ENCODE peak calls at places on chromosomes 3 and 15, in eight cellular contexts. One of them, this sample, is unnamed.

GRCh38 chr3:46297658-46298423 is 55.6 kb downstream of the CCR3 start:
- DNase-seq in LHCN-M2: peak
- DNase-seq in activated gamma-delta T cell treated with Interleukin-2 at 50 U/mL for 16 hours: no peak
- DNase-seq in NCI-H1436: no peak
- DNase-seq in activated T-cell treated with anti-CD3 and anti-CD28 coated beads, Interleukin-2, amount 50 U/mL, for 4 hours: no peak
- DNase-seq in small intestine: no peak
- DNase-seq in left cardiac atrium: peak
- DNase-seq in omental fat pad: peak
- DNase-seq in this sample: peak

GRCh38 chr3:99240700-99241099 is 339.2 kb upstream of the DCBLD2 start:
- DNase-seq in LHCN-M2: no peak
- DNase-seq in activated gamma-delta T cell treated with Interleukin-2 at 50 U/mL for 16 hours: no peak
- DNase-seq in NCI-H1436: no peak
- DNase-seq in activated T-cell treated with anti-CD3 and anti-CD28 coated beads, Interleukin-2, amount 50 U/mL, for 4 hours: no peak
- DNase-seq in small intestine: no peak
- DNase-seq in left cardiac atrium: no peak
- DNase-seq in omental fat pad: no peak
- DNase-seq in this sample: peak

GRCh38 chr3:82462977-82463376 is 701.5 kb upstream of the GBE1 start:
- DNase-seq in LHCN-M2: no peak
- DNase-seq in activated gamma-delta T cell treated with Interleukin-2 at 50 U/mL for 16 hours: no peak
- DNase-seq in NCI-H1436: no peak
- DNase-seq in activated T-cell treated with anti-CD3 and anti-CD28 coated beads, Interleukin-2, amount 50 U/mL, for 4 hours: no peak
- DNase-seq in small intestine: no peak
- DNase-seq in left cardiac atrium: no peak
- DNase-seq in omental fat pad: no peak
- DNase-seq in this sample: no peak

GRCh38 chr15:23422946-23423708 is 23.9 kb downstream of the GOLGA6L2 start:
- DNase-seq in LHCN-M2: peak
- DNase-seq in activated gamma-delta T cell treated with Interleukin-2 at 50 U/mL for 16 hours: no peak
- DNase-seq in NCI-H1436: no peak
- DNase-seq in activated T-cell treated with anti-CD3 and anti-CD28 coated beads, Interleukin-2, amount 50 U/mL, for 4 hours: no peak
- DNase-seq in small intestine: no peak
- DNase-seq in left cardiac atrium: no peak
- DNase-seq in omental fat pad: no peak
- DNase-seq in this sample: peak

GRCh38 chr3:138975366-138975765 is 28.3 kb downstream of the FOXL2NB start:
- DNase-seq in LHCN-M2: no peak
- DNase-seq in activated gamma-delta T cell treated with Interleukin-2 at 50 U/mL for 16 hours: no peak
- DNase-seq in NCI-H1436: no peak
- DNase-seq in activated T-cell treated with anti-CD3 and anti-CD28 coated beads, Interleukin-2, amount 50 U/mL, for 4 hours: no peak
- DNase-seq in small intestine: no peak
- DNase-seq in left cardiac atrium: no peak
- DNase-seq in omental fat pad: no peak
- DNase-seq in this sample: no peak

GRCh38 chr3:69306239-69307185 is 79.4 kb downstream of the FRMD4B start:
- DNase-seq in LHCN-M2: peak
- DNase-seq in activated gamma-delta T cell treated with Interleukin-2 at 50 U/mL for 16 hours: peak
- DNase-seq in NCI-H1436: peak
- DNase-seq in activated T-cell treated with anti-CD3 and anti-CD28 coated beads, Interleukin-2, amount 50 U/mL, for 4 hours: peak
- DNase-seq in small intestine: peak
- DNase-seq in left cardiac atrium: peak
- DNase-seq in omental fat pad: no peak
- DNase-seq in this sample: peak

GRCh38 chr15:25903024-25903581 is 40.0 kb upstream of the ATP10A start:
- DNase-seq in LHCN-M2: no peak
- DNase-seq in activated gamma-delta T cell treated with Interleukin-2 at 50 U/mL for 16 hours: no peak
- DNase-seq in NCI-H1436: no peak
- DNase-seq in activated T-cell treated with anti-CD3 and anti-CD28 coated beads, Interleukin-2, amount 50 U/mL, for 4 hours: no peak
- DNase-seq in small intestine: no peak
- DNase-seq in left cardiac atrium: no peak
- DNase-seq in omental fat pad: no peak
- DNase-seq in this sample: no peak

GRCh38 chr3:165491487-165491886 is 295.3 kb upstream of the SLITRK3 start:
- DNase-seq in LHCN-M2: no peak
- DNase-seq in activated gamma-delta T cell treated with Interleukin-2 at 50 U/mL for 16 hours: no peak
- DNase-seq in NCI-H1436: no peak
- DNase-seq in activated T-cell treated with anti-CD3 and anti-CD28 coated beads, Interleukin-2, amount 50 U/mL, for 4 hours: no peak
- DNase-seq in small intestine: no peak
- DNase-seq in left cardiac atrium: no peak
- DNase-seq in omental fat pad: no peak
- DNase-seq in this sample: no peak

GRCh38 chr3:122727766-122728165 is 47.1 kb downstream of the PARP14 start:
- DNase-seq in LHCN-M2: no peak
- DNase-seq in activated gamma-delta T cell treated with Interleukin-2 at 50 U/mL for 16 hours: no peak
- DNase-seq in NCI-H1436: no peak
- DNase-seq in activated T-cell treated with anti-CD3 and anti-CD28 coated beads, Interleukin-2, amount 50 U/mL, for 4 hours: no peak
- DNase-seq in small intestine: no peak
- DNase-seq in left cardiac atrium: no peak
- DNase-seq in omental fat pad: no peak
- DNase-seq in this sample: no peak

GRCh38 chr15:92395176-92395521 is 1.5 kb downstream of the ST8SIA2 start:
- DNase-seq in LHCN-M2: no peak
- DNase-seq in activated gamma-delta T cell treated with Interleukin-2 at 50 U/mL for 16 hours: no peak
- DNase-seq in NCI-H1436: no peak
- DNase-seq in activated T-cell treated with anti-CD3 and anti-CD28 coated beads, Interleukin-2, amount 50 U/mL, for 4 hours: no peak
- DNase-seq in small intestine: no peak
- DNase-seq in left cardiac atrium: no peak
- DNase-seq in omental fat pad: no peak
- DNase-seq in this sample: no peak

GRCh38 chr15:88574646-88575045 is 28.2 kb upstream of the DET1 start:
- DNase-seq in LHCN-M2: no peak
- DNase-seq in activated gamma-delta T cell treated with Interleukin-2 at 50 U/mL for 16 hours: no peak
- DNase-seq in NCI-H1436: peak
- DNase-seq in activated T-cell treated with anti-CD3 and anti-CD28 coated beads, Interleukin-2, amount 50 U/mL, for 4 hours: no peak
- DNase-seq in small intestine: no peak
- DNase-seq in left cardiac atrium: no peak
- DNase-seq in omental fat pad: no peak
- DNase-seq in this sample: no peak

GRCh38 chr3:12796171-12797123 is at the start of gene CAND2:
- DNase-seq in LHCN-M2: peak
- DNase-seq in activated gamma-delta T cell treated with Interleukin-2 at 50 U/mL for 16 hours: peak
- DNase-seq in NCI-H1436: peak
- DNase-seq in activated T-cell treated with anti-CD3 and anti-CD28 coated beads, Interleukin-2, amount 50 U/mL, for 4 hours: peak
- DNase-seq in small intestine: no peak
- DNase-seq in left cardiac atrium: peak
- DNase-seq in omental fat pad: no peak
- DNase-seq in this sample: peak

GRCh38 chr15:70054366-70054765 is 43.4 kb downstream of the TLE3 start:
- DNase-seq in LHCN-M2: no peak
- DNase-seq in activated gamma-delta T cell treated with Interleukin-2 at 50 U/mL for 16 hours: no peak
- DNase-seq in NCI-H1436: no peak
- DNase-seq in activated T-cell treated with anti-CD3 and anti-CD28 coated beads, Interleukin-2, amount 50 U/mL, for 4 hours: no peak
- DNase-seq in small intestine: no peak
- DNase-seq in left cardiac atrium: no peak
- DNase-seq in omental fat pad: no peak
- DNase-seq in this sample: no peak

GRCh38 chr3:123618768-123619484 is 34.1 kb upstream of the HACD2 start:
- DNase-seq in LHCN-M2: peak
- DNase-seq in activated gamma-delta T cell treated with Interleukin-2 at 50 U/mL for 16 hours: no peak
- DNase-seq in NCI-H1436: peak
- DNase-seq in activated T-cell treated with anti-CD3 and anti-CD28 coated beads, Interleukin-2, amount 50 U/mL, for 4 hours: no peak
- DNase-seq in small intestine: no peak
- DNase-seq in left cardiac atrium: peak
- DNase-seq in omental fat pad: peak
- DNase-seq in this sample: peak

GRCh38 chr3:162719684-162720341 is 1223.2 kb downstream of the OTOL1 start:
- DNase-seq in LHCN-M2: peak
- DNase-seq in activated gamma-delta T cell treated with Interleukin-2 at 50 U/mL for 16 hours: no peak
- DNase-seq in NCI-H1436: peak
- DNase-seq in activated T-cell treated with anti-CD3 and anti-CD28 coated beads, Interleukin-2, amount 50 U/mL, for 4 hours: no peak
- DNase-seq in small intestine: no peak
- DNase-seq in left cardiac atrium: no peak
- DNase-seq in omental fat pad: no peak
- DNase-seq in this sample: peak

GRCh38 chr15:82545002-82545401 is 4.7 kb upstream of the RPS17 start:
- DNase-seq in LHCN-M2: no peak
- DNase-seq in activated gamma-delta T cell treated with Interleukin-2 at 50 U/mL for 16 hours: no peak
- DNase-seq in NCI-H1436: no peak
- DNase-seq in activated T-cell treated with anti-CD3 and anti-CD28 coated beads, Interleukin-2, amount 50 U/mL, for 4 hours: no peak
- DNase-seq in small intestine: no peak
- DNase-seq in left cardiac atrium: no peak
- DNase-seq in omental fat pad: no peak
- DNase-seq in this sample: no peak

GRCh38 chr3:133769536-133769935 is 23.3 kb downstream of the TF start:
- DNase-seq in LHCN-M2: no peak
- DNase-seq in activated gamma-delta T cell treated with Interleukin-2 at 50 U/mL for 16 hours: no peak
- DNase-seq in NCI-H1436: no peak
- DNase-seq in activated T-cell treated with anti-CD3 and anti-CD28 coated beads, Interleukin-2, amount 50 U/mL, for 4 hours: no peak
- DNase-seq in small intestine: no peak
- DNase-seq in left cardiac atrium: no peak
- DNase-seq in omental fat pad: no peak
- DNase-seq in this sample: no peak

GRCh38 chr3:187968883-187969580 is 184.9 kb upstream of the LPP start:
- DNase-seq in LHCN-M2: peak
- DNase-seq in activated gamma-delta T cell treated with Interleukin-2 at 50 U/mL for 16 hours: no peak
- DNase-seq in NCI-H1436: no peak
- DNase-seq in activated T-cell treated with anti-CD3 and anti-CD28 coated beads, Interleukin-2, amount 50 U/mL, for 4 hours: no peak
- DNase-seq in small intestine: peak
- DNase-seq in left cardiac atrium: peak
- DNase-seq in omental fat pad: no peak
- DNase-seq in this sample: peak

GRCh38 chr3:124246949-124247348 is 255.0 kb upstream of the ROPN1 start:
- DNase-seq in LHCN-M2: no peak
- DNase-seq in activated gamma-delta T cell treated with Interleukin-2 at 50 U/mL for 16 hours: no peak
- DNase-seq in NCI-H1436: peak
- DNase-seq in activated T-cell treated with anti-CD3 and anti-CD28 coated beads, Interleukin-2, amount 50 U/mL, for 4 hours: no peak
- DNase-seq in small intestine: peak
- DNase-seq in left cardiac atrium: no peak
- DNase-seq in omental fat pad: no peak
- DNase-seq in this sample: peak

GRCh38 chr3:57530071-57530608 is 14.0 kb downstream of the DNAH12 start:
- DNase-seq in LHCN-M2: no peak
- DNase-seq in activated gamma-delta T cell treated with Interleukin-2 at 50 U/mL for 16 hours: no peak
- DNase-seq in NCI-H1436: no peak
- DNase-seq in activated T-cell treated with anti-CD3 and anti-CD28 coated beads, Interleukin-2, amount 50 U/mL, for 4 hours: no peak
- DNase-seq in small intestine: no peak
- DNase-seq in left cardiac atrium: no peak
- DNase-seq in omental fat pad: no peak
- DNase-seq in this sample: no peak

This sample was measured in RPMI7951.